ENCODE peak calls at places on chromosomes 6 and 20, in seven cellular contexts. A is GM23338, K is bronchial epithelial cell, Q is choroid plexus epithelial cell, G is HCT116, H is fibroblast of the aortic adventitia, T is fibroblast of mammary gland. W is an unnamed sample.

GRCh38 chr20:23200413-23200812 is 114.3 kb upstream of the CD93 start:
- DNase-seq in Q (no peak), T (no peak), A (no peak), G (no peak), H (no peak), K (no peak), W (no peak)

GRCh38 chr6:131103296-131103695 is 32.0 kb upstream of the AKAP7 start:
- DNase-seq in Q (peak), K (no peak), H (no peak), T (peak), G (no peak), A (no peak), W (no peak)

GRCh38 chr6:150037526-150038201 is 12.3 kb upstream of the RAET1L start:
- DNase-seq in H (no peak), Q (no peak), A (no peak), K (no peak), G (no peak), T (no peak), W (no peak)

GRCh38 chr6:147204843-147205311 is 660 bp downstream of the STXBP5 start:
- DNase-seq in A (no peak), T (peak), Q (no peak), G (no peak), H (peak), K (peak), W (no peak)

GRCh38 chr6:26205161-26205624 is 118.0 kb downstream of the HFE start:
- DNase-seq in H (peak), K (peak), G (peak), Q (peak), A (peak), T (peak), W (peak)

GRCh38 chr6:54291146-54291545 is 17.1 kb upstream of the TINAG start:
- DNase-seq in T (peak), H (peak), Q (peak), G (no peak), A (no peak), K (peak), W (peak)

GRCh38 chr20:6711950-6712634 is 55.4 kb upstream of the BMP2 start:
- DNase-seq in T (no peak), H (no peak), Q (no peak), A (no peak), K (peak), G (no peak), W (no peak)

GRCh38 chr20:48831702-48832422 is 4.1 kb upstream of the PREX1 start:
- DNase-seq in H (peak), Q (no peak), G (no peak), A (no peak), K (peak), T (peak), W (peak)

GRCh38 chr6:17851720-17852161 is 135.7 kb downstream of the KIF13A start:
- DNase-seq in K (peak), Q (peak), H (peak), G (no peak), T (peak), A (no peak), W (peak)

GRCh38 chr20:53609501-53610445 is 16.1 kb upstream of the ZNF217 start:
- DNase-seq in Q (peak), T (peak), A (peak), K (peak), G (no peak), H (no peak), W (no peak)

GRCh38 chr20:19789446-19789845 is 31.4 kb downstream of the RIN2 start:
- DNase-seq in H (no peak), K (no peak), G (no peak), A (peak), Q (no peak), T (no peak), W (no peak)

GRCh38 chr6:168034537-168034936 is 37.1 kb downstream of the KIF25 start:
- DNase-seq in K (no peak), T (no peak), G (no peak), H (no peak), A (no peak), Q (no peak), W (no peak)

GRCh38 chr6:165872811-165873210 is 209.8 kb upstream of the PDE10A start:
- DNase-seq in Q (no peak), H (no peak), K (no peak), A (no peak), G (no peak), T (no peak), W (no peak)

GRCh38 chr20:46752639-46753235 is 43.3 kb downstream of the SLC2A10 start:
- DNase-seq in G (no peak), A (peak), H (peak), K (peak), T (peak), Q (peak), W (peak)

GRCh38 chr6:42349753-42350573 is 101.8 kb downstream of the TRERF1 start:
- DNase-seq in G (no peak), Q (no peak), K (no peak), H (no peak), A (no peak), T (peak), W (no peak)

DNA sequence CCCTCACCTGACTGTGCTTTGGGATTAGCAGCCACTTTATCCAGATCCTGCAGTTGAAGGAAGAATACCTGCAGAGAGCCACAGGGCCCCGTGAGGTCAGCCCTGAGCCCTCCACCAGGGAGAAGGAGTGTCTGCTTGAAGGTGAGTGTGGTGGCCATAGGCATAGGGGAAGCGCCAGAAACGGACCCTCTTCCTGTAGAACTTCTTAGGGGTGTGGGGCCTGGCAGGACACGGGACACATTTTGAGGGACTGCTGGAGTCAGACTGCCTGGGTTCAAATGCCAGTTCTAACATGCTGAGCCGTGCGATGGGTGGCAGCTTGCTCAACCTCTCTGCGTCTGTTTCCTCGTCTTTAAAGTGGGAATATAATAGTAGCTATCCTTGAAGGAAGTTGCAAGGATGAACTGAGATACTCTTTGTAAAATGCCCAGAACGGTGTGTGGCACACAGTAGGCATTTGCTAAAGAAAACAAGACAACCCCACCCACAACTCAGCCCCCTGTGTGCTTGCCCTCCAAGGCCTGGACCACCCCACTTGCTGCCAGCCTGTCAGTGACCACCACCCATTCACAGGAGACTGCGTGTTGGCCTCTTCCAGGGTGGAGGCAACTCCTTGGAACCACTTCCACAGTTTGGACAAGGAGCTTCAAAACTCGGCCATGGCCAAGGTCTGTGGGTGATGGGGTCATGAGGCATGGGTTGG is 4.8 kb upstream of the BAK1 start:
- DNase-seq in A (no peak), Q (no peak), T (no peak), H (no peak), G (no peak), K (no peak), W (no peak)
- TF ChIP-seq CTCF in A (no peak), Q (no peak), T (no peak), H (no peak), G (no peak), K (no peak), W (no peak)

GRCh38 chr6:2851727-2852513 is 10.3 kb upstream of the SERPINB1 start:
- DNase-seq in K (no peak), H (no peak), A (no peak), Q (no peak), T (no peak), G (no peak), W (no peak)
- H3K4me3 ChIP-seq in K (no peak), H (no peak), A (no peak), Q (no peak), T (no peak), G (no peak), W (no peak)

DNA sequence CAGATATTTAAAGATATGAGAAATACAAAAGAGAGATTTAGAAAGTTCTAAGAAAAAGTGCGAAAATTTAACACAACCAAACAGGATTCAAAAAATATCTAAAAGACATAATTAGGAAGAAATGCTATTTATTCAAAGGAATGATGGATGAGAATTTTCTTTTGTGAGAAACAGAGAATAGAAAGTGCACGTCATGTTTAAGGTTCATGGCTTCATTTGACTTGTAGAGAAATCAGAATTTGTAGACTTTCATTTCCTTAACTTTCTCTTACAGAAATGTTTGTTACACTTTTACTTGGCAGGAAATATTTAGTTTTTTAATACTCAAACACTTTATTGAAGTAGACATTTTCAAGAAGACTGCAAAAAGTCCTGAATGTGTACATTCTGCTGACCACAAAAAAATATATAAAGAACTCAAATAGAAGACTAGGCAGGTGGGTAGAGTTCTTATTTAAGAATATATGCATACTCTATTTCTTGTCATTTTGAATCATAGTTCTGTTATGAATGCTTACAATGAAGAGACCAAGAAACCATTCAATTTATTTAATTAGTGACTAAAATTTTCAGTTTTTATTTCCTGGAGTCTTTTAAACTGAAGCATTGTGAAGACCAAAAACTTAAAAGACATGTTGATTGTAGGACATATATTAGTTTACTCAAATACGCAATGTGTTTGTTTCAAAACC is 710.5 kb upstream of the HS3ST5 start:
- DNase-seq in H (no peak), K (no peak), G (no peak), A (no peak), T (no peak), Q (no peak), W (no peak)
- TF ChIP-seq CTCF in H (no peak), K (no peak), G (no peak), A (no peak), T (no peak), Q (no peak), W (no peak)

DNA sequence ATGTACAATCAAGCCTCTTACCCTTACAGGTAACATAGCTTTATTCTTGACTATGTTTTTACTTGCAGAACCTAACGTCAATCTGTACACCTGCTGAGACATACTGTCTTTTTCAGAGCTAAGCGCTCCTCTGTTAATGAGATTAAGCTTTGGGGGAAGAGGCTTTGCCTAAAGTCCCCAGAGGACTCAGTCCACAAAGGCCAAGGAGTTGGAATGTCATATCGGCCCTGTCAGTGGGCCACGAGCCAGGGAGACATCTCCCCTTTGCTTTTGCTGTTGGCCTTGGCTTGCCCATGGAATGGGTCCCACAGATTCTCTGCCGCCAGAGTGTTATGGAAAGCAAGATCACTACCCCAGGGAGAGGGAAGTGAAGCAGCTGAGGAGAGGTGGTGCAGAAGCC is 64.1 kb upstream of the SOX4 start:
- DNase-seq in K (no peak), G (no peak), H (no peak), A (no peak), Q (no peak), T (no peak), W (no peak)
- H3K4me3 ChIP-seq in K (no peak), G (no peak), H (no peak), A (no peak), Q (no peak), T (no peak), W (no peak)

GRCh38 chr20:11180186-11180585 is 506.4 kb upstream of the JAG1 start:
- DNase-seq in G (no peak), T (no peak), Q (no peak), K (no peak), A (no peak), H (no peak), W (no peak)

GRCh38 chr20:11181964-11182363 is 508.2 kb upstream of the JAG1 start:
- DNase-seq in Q (no peak), G (no peak), H (no peak), T (no peak), A (no peak), K (no peak), W (no peak)

GRCh38 chr20:11176431-11176830 is 502.6 kb upstream of the JAG1 start:
- DNase-seq in T (no peak), A (no peak), G (no peak), K (no peak), H (no peak), Q (no peak), W (no peak)

GRCh38 chr20:11182715-11183114 is 508.9 kb upstream of the JAG1 start:
- DNase-seq in T (peak), K (peak), G (no peak), Q (no peak), A (no peak), H (peak), W (peak)

GRCh38 chr20:11178946-11179654 is 505.3 kb upstream of the JAG1 start:
- DNase-seq in H (peak), Q (peak), G (peak), K (peak), T (peak), A (no peak), W (peak)
- TF ChIP-seq CTCF in H (no peak), Q (no peak), G (peak), K (no peak), T (no peak), A (no peak), W (no peak)

DNA sequence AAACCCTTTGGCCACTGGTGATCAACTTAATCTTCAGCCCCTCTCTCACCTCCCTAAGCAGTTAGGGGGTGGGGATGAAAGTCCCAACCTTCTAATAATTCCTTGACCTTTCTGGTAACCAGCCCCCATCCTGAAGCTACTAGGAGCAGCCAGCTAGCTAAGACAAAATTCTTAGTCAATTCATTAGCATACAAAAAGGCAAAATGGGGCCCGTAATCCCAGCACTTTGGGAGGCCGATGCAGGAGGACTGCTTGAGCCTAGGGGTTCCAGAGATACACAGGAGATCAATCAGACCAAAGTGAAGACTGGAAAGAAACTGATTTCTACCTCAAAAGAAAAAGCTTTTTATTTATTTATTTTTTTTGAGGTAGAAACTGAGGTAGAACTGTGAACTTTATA is 1.8 kb downstream of the ASCC3 start:
- DNase-seq in T (no peak), A (peak), K (no peak), G (no peak), H (no peak), Q (no peak), W (no peak)
- H3K4me3 ChIP-seq in T (peak), A (peak), K (no peak), G (no peak), H (peak), Q (peak), W (peak)